ENCODE peak calls at places on chromosomes 5 and 9, in five cellular contexts. One of them, this sample, is unnamed.

GRCh38 chr5:139633295-139634027 is 14.7 kb upstream of the CXXC5 start:
- DNase-seq in Right ventricle myocardium superior: peak; percentile 77
- DNase-seq in IMR-90: peak; percentile 73
- DNase-seq in activated T-cell treated with anti-CD3 and anti-CD28 coated beads, Interleukin-2, amount 50 U/mL, for 72 hours: peak; percentile 63
- DNase-seq in stimulated activated CD8-positive, alpha-beta memory T cell treated with anti-CD3 and anti-CD28 coated beads, Interleukin-4, amount 100 ng/mL, for 4 hours: no peak
- DNase-seq in this sample: no peak

GRCh38 chr9:38068866-38069628 is at the start of gene SHB:
- DNase-seq in Right ventricle myocardium superior: peak; percentile 92
- DNase-seq in IMR-90: peak; percentile 33
- DNase-seq in activated T-cell treated with anti-CD3 and anti-CD28 coated beads, Interleukin-2, amount 50 U/mL, for 72 hours: peak; percentile 80
- DNase-seq in stimulated activated CD8-positive, alpha-beta memory T cell treated with anti-CD3 and anti-CD28 coated beads, Interleukin-4, amount 100 ng/mL, for 4 hours: peak; percentile 71
- DNase-seq in this sample: no peak

GRCh38 chr5:178931846-178932760 is 8.9 kb upstream of the ZNF454 start:
- DNase-seq in Right ventricle myocardium superior: no peak
- DNase-seq in IMR-90: no peak
- DNase-seq in activated T-cell treated with anti-CD3 and anti-CD28 coated beads, Interleukin-2, amount 50 U/mL, for 72 hours: no peak
- DNase-seq in stimulated activated CD8-positive, alpha-beta memory T cell treated with anti-CD3 and anti-CD28 coated beads, Interleukin-4, amount 100 ng/mL, for 4 hours: no peak
- DNase-seq in this sample: no peak

GRCh38 chr5:74596930-74597329 is 43.6 kb downstream of the ENC1 start:
- DNase-seq in Right ventricle myocardium superior: no peak
- DNase-seq in IMR-90: no peak
- DNase-seq in activated T-cell treated with anti-CD3 and anti-CD28 coated beads, Interleukin-2, amount 50 U/mL, for 72 hours: no peak
- DNase-seq in stimulated activated CD8-positive, alpha-beta memory T cell treated with anti-CD3 and anti-CD28 coated beads, Interleukin-4, amount 100 ng/mL, for 4 hours: no peak
- DNase-seq in this sample: peak; percentile 41

GRCh38 chr5:1568201-1568979 is 44.6 kb upstream of the LPCAT1 start:
- DNase-seq in Right ventricle myocardium superior: no peak
- DNase-seq in IMR-90: peak; percentile 90
- DNase-seq in activated T-cell treated with anti-CD3 and anti-CD28 coated beads, Interleukin-2, amount 50 U/mL, for 72 hours: no peak
- DNase-seq in stimulated activated CD8-positive, alpha-beta memory T cell treated with anti-CD3 and anti-CD28 coated beads, Interleukin-4, amount 100 ng/mL, for 4 hours: no peak
- DNase-seq in this sample: peak; percentile 80

GRCh38 chr9:127635198-127635735 is 23.2 kb downstream of the STXBP1 start:
- DNase-seq in Right ventricle myocardium superior: no peak
- DNase-seq in IMR-90: peak; percentile 17
- DNase-seq in activated T-cell treated with anti-CD3 and anti-CD28 coated beads, Interleukin-2, amount 50 U/mL, for 72 hours: no peak
- DNase-seq in stimulated activated CD8-positive, alpha-beta memory T cell treated with anti-CD3 and anti-CD28 coated beads, Interleukin-4, amount 100 ng/mL, for 4 hours: no peak
- DNase-seq in this sample: no peak

GRCh38 chr9:136474021-136474640 is 8.7 kb downstream of the SEC16A start:
- DNase-seq in Right ventricle myocardium superior: no peak
- DNase-seq in IMR-90: no peak
- DNase-seq in activated T-cell treated with anti-CD3 and anti-CD28 coated beads, Interleukin-2, amount 50 U/mL, for 72 hours: no peak
- DNase-seq in stimulated activated CD8-positive, alpha-beta memory T cell treated with anti-CD3 and anti-CD28 coated beads, Interleukin-4, amount 100 ng/mL, for 4 hours: no peak
- DNase-seq in this sample: no peak

GRCh38 chr9:127182901-127183746 is 60.7 kb upstream of the ANGPTL2 start:
- DNase-seq in Right ventricle myocardium superior: no peak
- DNase-seq in IMR-90: no peak
- DNase-seq in activated T-cell treated with anti-CD3 and anti-CD28 coated beads, Interleukin-2, amount 50 U/mL, for 72 hours: no peak
- DNase-seq in stimulated activated CD8-positive, alpha-beta memory T cell treated with anti-CD3 and anti-CD28 coated beads, Interleukin-4, amount 100 ng/mL, for 4 hours: no peak
- DNase-seq in this sample: no peak

GRCh38 chr9:112439825-112440224 is 46.8 kb upstream of the KIAA1958 start:
- DNase-seq in Right ventricle myocardium superior: no peak
- DNase-seq in IMR-90: no peak
- DNase-seq in activated T-cell treated with anti-CD3 and anti-CD28 coated beads, Interleukin-2, amount 50 U/mL, for 72 hours: no peak
- DNase-seq in stimulated activated CD8-positive, alpha-beta memory T cell treated with anti-CD3 and anti-CD28 coated beads, Interleukin-4, amount 100 ng/mL, for 4 hours: no peak
- DNase-seq in this sample: no peak